ENCODE peak calls at places on chromosomes 7 and 10, in seven cellular contexts. One of them, this sample, is unnamed.

GRCh38 chr10:9254353-9254752 is 1199.9 kb downstream of the GATA3 start:
- DNase-seq in NCI-H187: no peak
- DNase-seq in activated CD8-positive, alpha-beta T cell treated with anti-CD3 and anti-CD28 coated beads for 36 hours: no peak
- DNase-seq in ovary: no peak
- DNase-seq in iris pigment epithelial cell: peak; percentile 39
- DNase-seq in HCEC 1CT: peak; percentile 92
- DNase-seq in CMK: no peak
- DNase-seq in this sample: no peak

GRCh38 chr7:5330288-5330687 is 47.5 kb downstream of the SLC29A4 start:
- DNase-seq in NCI-H187: no peak
- DNase-seq in activated CD8-positive, alpha-beta T cell treated with anti-CD3 and anti-CD28 coated beads for 36 hours: no peak
- DNase-seq in ovary: no peak
- DNase-seq in iris pigment epithelial cell: no peak
- DNase-seq in HCEC 1CT: no peak
- DNase-seq in CMK: no peak
- DNase-seq in this sample: no peak

GRCh38 chr10:546971-547590 is 142.4 kb downstream of the DIP2C start:
- DNase-seq in NCI-H187: no peak
- DNase-seq in activated CD8-positive, alpha-beta T cell treated with anti-CD3 and anti-CD28 coated beads for 36 hours: no peak
- DNase-seq in ovary: no peak
- DNase-seq in iris pigment epithelial cell: peak; percentile 31
- DNase-seq in HCEC 1CT: no peak
- DNase-seq in CMK: no peak
- DNase-seq in this sample: no peak

GRCh38 chr10:3010819-3011422 is 56.4 kb upstream of the PFKP start:
- DNase-seq in NCI-H187: no peak
- DNase-seq in activated CD8-positive, alpha-beta T cell treated with anti-CD3 and anti-CD28 coated beads for 36 hours: no peak
- DNase-seq in ovary: no peak
- DNase-seq in iris pigment epithelial cell: no peak
- DNase-seq in HCEC 1CT: no peak
- DNase-seq in CMK: no peak
- DNase-seq in this sample: no peak

GRCh38 chr10:58400609-58401008 is 15.4 kb downstream of the TFAM start:
- DNase-seq in NCI-H187: no peak
- DNase-seq in activated CD8-positive, alpha-beta T cell treated with anti-CD3 and anti-CD28 coated beads for 36 hours: no peak
- DNase-seq in ovary: no peak
- DNase-seq in iris pigment epithelial cell: peak; percentile 37
- DNase-seq in HCEC 1CT: peak; percentile 46
- DNase-seq in CMK: no peak
- DNase-seq in this sample: no peak

GRCh38 chr7:33883566-33883965 is 21.8 kb upstream of the BMPER start:
- DNase-seq in NCI-H187: no peak
- DNase-seq in activated CD8-positive, alpha-beta T cell treated with anti-CD3 and anti-CD28 coated beads for 36 hours: no peak
- DNase-seq in ovary: no peak
- DNase-seq in iris pigment epithelial cell: no peak
- DNase-seq in HCEC 1CT: no peak
- DNase-seq in CMK: no peak
- DNase-seq in this sample: no peak

GRCh38 chr10:61271127-61271780 is 181.9 kb downstream of the TMEM26 start:
- DNase-seq in NCI-H187: no peak
- DNase-seq in activated CD8-positive, alpha-beta T cell treated with anti-CD3 and anti-CD28 coated beads for 36 hours: no peak
- DNase-seq in ovary: no peak
- DNase-seq in iris pigment epithelial cell: peak; percentile 89
- DNase-seq in HCEC 1CT: peak; percentile 63
- DNase-seq in CMK: no peak
- DNase-seq in this sample: peak; percentile 60

GRCh38 chr10:98959486-98959885 is 276.2 kb downstream of the HPSE2 start:
- DNase-seq in NCI-H187: no peak
- DNase-seq in activated CD8-positive, alpha-beta T cell treated with anti-CD3 and anti-CD28 coated beads for 36 hours: no peak
- DNase-seq in ovary: no peak
- DNase-seq in iris pigment epithelial cell: no peak
- DNase-seq in HCEC 1CT: no peak
- DNase-seq in CMK: no peak
- DNase-seq in this sample: no peak

GRCh38 chr10:26468691-26469090 is 30.6 kb downstream of the APBB1IP start:
- DNase-seq in NCI-H187: no peak
- DNase-seq in activated CD8-positive, alpha-beta T cell treated with anti-CD3 and anti-CD28 coated beads for 36 hours: peak; percentile 71
- DNase-seq in ovary: no peak
- DNase-seq in iris pigment epithelial cell: no peak
- DNase-seq in HCEC 1CT: no peak
- DNase-seq in CMK: no peak
- DNase-seq in this sample: no peak

GRCh38 chr7:131385039-131385605 is 57.4 kb downstream of the MKLN1 start:
- DNase-seq in NCI-H187: no peak
- DNase-seq in activated CD8-positive, alpha-beta T cell treated with anti-CD3 and anti-CD28 coated beads for 36 hours: no peak
- DNase-seq in ovary: no peak
- DNase-seq in iris pigment epithelial cell: peak; percentile 60
- DNase-seq in HCEC 1CT: peak; percentile 39
- DNase-seq in CMK: no peak
- DNase-seq in this sample: no peak

GRCh38 chr7:22724861-22725260 is 2.1 kb upstream of the IL6 start:
- DNase-seq in NCI-H187: no peak
- DNase-seq in activated CD8-positive, alpha-beta T cell treated with anti-CD3 and anti-CD28 coated beads for 36 hours: no peak
- DNase-seq in ovary: no peak
- DNase-seq in iris pigment epithelial cell: no peak
- DNase-seq in HCEC 1CT: no peak
- DNase-seq in CMK: no peak
- DNase-seq in this sample: no peak

GRCh38 chr7:713488-714230 is 12.8 kb upstream of the DNAAF5 start:
- DNase-seq in NCI-H187: no peak
- DNase-seq in activated CD8-positive, alpha-beta T cell treated with anti-CD3 and anti-CD28 coated beads for 36 hours: no peak
- DNase-seq in ovary: no peak
- DNase-seq in iris pigment epithelial cell: no peak
- DNase-seq in HCEC 1CT: no peak
- DNase-seq in CMK: no peak
- DNase-seq in this sample: no peak

This sample was measured in brain microvascular endothelial cell.